ENCODE peak calls at places on chromosomes 5 and 9, in six cellular contexts. X is IMR-90, T is HEK293T, A is K562, M is A549, F is HepG2. V is an unnamed sample.

GRCh38 chr9:112905084-112905483 is 14.4 kb upstream of the SLC46A2 start:
- DNase-seq in T (no peak), A (no peak), X (no peak), M (no peak), F (peak; percentile 54), V (no peak)

GRCh38 chr5:78526049-78526525 is 122.5 kb downstream of the LHFPL2 start:
- DNase-seq in M (no peak), X (peak; percentile 81), A (peak; percentile 55), F (no peak), T (no peak), V (peak; percentile 48)

GRCh38 chr5:1104327-1105006 is 7.4 kb downstream of the SLC12A7 start:
- DNase-seq in A (no peak), T (no peak), F (no peak), X (no peak), M (no peak), V (no peak)

GRCh38 chr9:89008346-89009048 is 17.2 kb downstream of the S1PR3 start:
- DNase-seq in A (no peak), T (no peak), F (no peak), X (no peak), M (no peak), V (no peak)

GRCh38 chr5:61618577-61618976 is 286.5 kb downstream of the ZSWIM6 start:
- DNase-seq in F (no peak), T (no peak), A (no peak), M (no peak), X (no peak), V (no peak)

GRCh38 chr9:6590329-6590728 is 55.2 kb downstream of the GLDC start:
- DNase-seq in F (no peak), M (no peak), X (no peak), A (no peak), T (no peak), V (no peak)

GRCh38 chr5:9869616-9870288 is 239.6 kb upstream of the TAS2R1 start:
- DNase-seq in F (no peak), T (no peak), X (peak; percentile 92), A (no peak), M (no peak), V (no peak)

GRCh38 chr9:2281031-2281802 is 266.1 kb downstream of the SMARCA2 start:
- DNase-seq in M (no peak), F (no peak), X (peak; percentile 8), T (no peak), A (no peak), V (no peak)

DNA sequence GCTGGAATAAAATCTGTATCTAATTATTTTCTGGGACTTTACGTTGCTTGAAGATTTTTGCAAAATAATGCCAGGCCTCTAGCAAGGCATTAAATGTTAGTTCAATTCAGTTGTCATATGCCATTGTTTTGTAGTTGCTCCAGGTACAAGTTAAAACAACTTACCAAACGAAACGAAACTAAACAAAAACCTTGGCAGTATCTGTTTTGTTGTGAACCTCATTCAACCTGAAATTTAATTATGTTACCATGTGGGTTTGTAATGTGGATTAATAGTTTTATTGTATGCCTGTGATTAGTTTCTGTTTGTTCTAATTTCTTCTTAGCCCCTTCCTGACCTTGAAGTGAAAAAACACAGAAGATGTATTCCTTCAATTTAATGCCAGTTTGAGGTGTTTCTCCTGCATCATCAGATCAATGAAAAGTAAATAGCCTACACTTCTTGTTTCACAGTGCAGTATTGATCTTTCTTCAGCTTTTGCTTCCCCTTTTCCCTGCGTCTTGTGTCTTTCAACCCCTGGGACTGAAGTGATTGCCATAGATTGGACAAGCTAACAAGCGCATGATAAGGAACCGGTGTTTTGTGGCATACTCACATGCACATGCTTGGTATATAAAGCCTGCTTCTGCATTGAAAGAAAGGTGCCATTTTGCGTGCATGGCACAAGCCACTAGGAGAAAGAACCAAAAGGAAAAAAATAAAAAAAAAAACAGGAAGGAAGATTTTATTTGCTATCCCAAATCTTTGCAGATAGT is 699.0 kb upstream of the ARRDC3 start:
- DNase-seq in A (no peak), T (no peak), X (no peak), F (no peak), M (no peak), V (no peak)
- TF ChIP-seq BHLHE40 in A (no peak), T (no peak), X (no peak), F (no peak), M (no peak), V (no peak)

GRCh38 chr9:111483862-111484563 is at the start of gene ECPAS:
- DNase-seq in F (peak; percentile 74), M (peak; percentile 89), T (peak; percentile 79), A (peak; percentile 87), X (peak; percentile 78), V (no peak)
- TF ChIP-seq BHLHE40 in F (peak; percentile 18), M (no peak), T (no peak), A (no peak), X (no peak), V (peak; percentile 55)

GRCh38 chr5:105868038-105868775 is 1802.5 kb downstream of the EFNA5 start:
- DNase-seq in X (no peak), M (no peak), F (no peak), T (no peak), A (no peak), V (no peak)

DNA sequence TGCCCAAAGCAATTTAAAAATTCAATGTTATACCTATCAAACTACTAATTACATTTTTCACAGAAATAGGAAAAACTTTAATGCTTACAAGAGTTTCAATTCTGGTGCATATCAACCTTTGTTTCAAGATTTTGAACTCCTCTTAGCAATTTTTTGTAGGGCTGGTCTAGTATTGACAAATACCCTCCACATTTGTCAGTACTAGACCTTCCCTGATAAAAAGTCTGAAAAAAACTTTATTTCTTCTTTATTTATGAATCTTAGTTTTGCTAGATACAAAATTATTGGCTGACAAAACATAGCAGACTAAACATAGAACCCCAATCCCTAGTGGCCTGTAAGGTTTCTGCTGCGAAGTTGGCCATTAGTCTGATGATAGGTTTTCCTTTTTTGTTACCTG is 1804.9 kb downstream of the EFNA5 start:
- DNase-seq in A (no peak), X (no peak), F (no peak), M (no peak), T (no peak), V (no peak)
- TF ChIP-seq BHLHE40 in A (no peak), X (no peak), F (no peak), M (no peak), T (no peak), V (no peak)

DNA sequence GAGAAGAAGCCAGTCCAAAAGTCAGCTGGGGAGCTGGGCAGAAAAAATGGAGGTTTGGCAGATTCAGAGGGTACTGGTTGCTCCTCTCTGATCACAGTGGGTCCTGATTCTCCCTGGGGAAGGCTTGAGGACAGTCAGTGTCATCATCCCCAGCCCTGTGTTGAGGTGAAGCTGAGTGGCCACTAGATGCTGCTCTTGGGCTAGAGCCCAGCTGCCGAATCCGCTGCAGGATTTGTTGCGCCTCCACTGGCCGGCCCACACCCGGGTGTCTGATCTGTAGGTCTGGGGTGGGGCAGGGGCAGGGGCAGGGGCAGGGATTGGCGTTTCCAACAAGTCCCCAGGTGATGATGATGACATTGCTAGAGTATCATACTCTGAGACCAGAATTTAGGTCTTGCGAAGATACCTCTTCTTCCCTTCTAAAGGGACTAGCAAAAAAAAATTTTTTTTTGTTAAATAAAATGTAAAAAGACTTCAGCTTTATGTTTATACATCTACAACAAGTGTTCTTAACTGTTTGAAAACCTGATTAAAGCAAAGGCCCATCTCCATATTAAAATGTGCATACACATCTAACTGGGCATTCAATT is 106.8 kb downstream of the PDE6A start:
- DNase-seq in M (peak; percentile 93), X (peak; percentile 68), T (peak; percentile 70), F (peak; percentile 54), A (peak; percentile 76), V (no peak)
- TF ChIP-seq BHLHE40 in M (no peak), X (no peak), T (no peak), F (no peak), A (no peak), V (no peak)